ENCODE peak calls at places on chromosome 2, in eight cellular contexts. S, P, L, Y, A, J, D and H are unnamed samples.

GRCh38 chr2:24543252-24543651 is 52.2 kb downstream of the NCOA1 start:
- DNase-seq in Y (no peak), A (no peak), L (no peak), D (no peak), P (no peak), J (no peak), S (no peak), H (no peak)

GRCh38 chr2:143684731-143685364 is 555.6 kb downstream of the ARHGAP15 start:
- DNase-seq in D (no peak), J (no peak), P (no peak), L (no peak), Y (no peak), A (no peak), S (no peak), H (no peak)

GRCh38 chr2:232349546-232349945 is 29.0 kb upstream of the ALPP start:
- DNase-seq in P (no peak), D (no peak), J (no peak), S (no peak), Y (peak), A (no peak), L (no peak), H (peak)

GRCh38 chr2:110166246-110166645 is 38.6 kb downstream of the NPHP1 start:
- DNase-seq in A (no peak), S (no peak), Y (no peak), P (no peak), J (no peak), L (no peak), D (no peak), H (no peak)

GRCh38 chr2:28583899-28584553 is 88.2 kb downstream of the PLB1 start:
- DNase-seq in P (no peak), A (peak), L (peak), J (peak), D (peak), Y (peak), S (peak), H (peak)

GRCh38 chr2:45585267-45585861 is 25.7 kb downstream of the SRBD1 start:
- DNase-seq in L (no peak), D (no peak), Y (no peak), S (no peak), P (no peak), A (peak), J (peak), H (no peak)

GRCh38 chr2:16962459-16962858 is 296.8 kb upstream of the CYRIA start:
- DNase-seq in A (no peak), S (no peak), L (no peak), J (no peak), D (no peak), Y (no peak), P (no peak), H (no peak)

GRCh38 chr2:3519255-3520190 is at the start of gene ADI1:
- DNase-seq in J (peak), A (peak), P (peak), Y (peak), D (peak), L (peak), S (peak), H (peak)

DNA sequence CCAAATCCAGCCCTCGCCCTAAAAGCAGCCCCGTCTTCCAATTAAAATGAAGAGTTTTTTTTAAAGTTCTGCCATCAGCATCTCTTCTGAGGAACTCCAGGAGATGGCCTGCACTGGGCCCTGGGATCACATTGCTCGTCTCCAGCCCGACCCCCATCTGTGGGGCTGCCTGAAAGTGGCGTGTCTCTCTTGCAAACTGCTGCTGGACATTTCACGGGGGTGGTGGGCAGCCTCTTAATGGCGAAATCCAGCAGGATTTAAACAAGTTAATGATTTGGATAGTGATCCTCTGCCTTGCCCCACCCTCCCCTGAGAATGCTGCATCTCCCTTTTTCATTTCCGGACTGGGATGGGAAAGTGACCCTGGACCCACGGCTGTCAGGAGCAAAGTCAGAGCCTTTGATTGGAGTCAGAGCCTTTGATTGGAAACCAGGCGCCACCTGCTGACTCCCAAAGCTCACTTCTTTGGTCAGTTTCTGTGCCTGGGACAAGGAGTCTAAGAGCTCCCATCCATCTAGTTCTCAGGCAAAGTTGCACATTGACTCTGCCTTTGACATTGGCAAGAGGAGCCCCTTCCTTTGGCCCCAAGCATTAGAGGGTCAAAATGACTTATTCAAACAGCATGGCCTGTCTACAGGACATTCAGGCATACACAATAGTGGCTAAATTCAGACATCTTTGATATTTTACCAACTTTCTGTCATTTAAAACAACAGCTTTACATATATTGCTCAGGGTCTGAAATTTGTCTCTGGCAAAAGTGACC is 155.2 kb downstream of the SH3BP4 start:
- DNase-seq in J (peak), D (peak), Y (peak), S (peak), L (peak), P (peak), A (peak), H (peak)
- TF ChIP-seq CTCF in J (peak), D (peak), Y (no peak), S (peak), L (peak), P (peak), A (peak), H (peak)

DNA sequence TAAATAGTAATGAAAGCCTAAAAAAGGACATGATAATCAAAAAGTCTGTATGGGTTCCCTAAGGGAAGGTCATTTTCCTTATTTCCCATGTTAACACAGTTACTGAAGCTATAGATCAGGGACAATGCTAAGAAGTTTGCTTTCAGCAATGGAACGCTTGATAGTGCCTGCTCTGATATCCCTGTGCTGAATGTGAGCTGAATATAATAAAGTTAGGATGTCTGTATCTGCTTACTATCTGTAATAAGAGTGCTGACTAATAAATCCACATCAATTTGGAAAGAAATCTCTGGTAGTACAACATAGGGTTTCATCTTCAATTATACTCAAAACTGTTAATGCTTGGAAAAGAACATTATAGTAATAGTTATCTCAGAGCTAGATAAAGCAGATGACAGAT is 25.8 kb downstream of the TTC21B start:
- DNase-seq in A (no peak), S (no peak), Y (no peak), L (no peak), P (no peak), D (no peak), J (no peak), H (no peak)
- TF ChIP-seq POLR2A in A (no peak), S (no peak), Y (no peak), L (no peak), P (no peak), D (no peak), J (no peak), H (no peak)

GRCh38 chr2:227415538-227416424 is 28.0 kb upstream of the SCYGR1 start:
- DNase-seq in Y (peak), L (peak), A (peak), D (no peak), S (no peak), P (peak), J (peak), H (no peak)

GRCh38 chr2:227420063-227421052 is 32.6 kb upstream of the SCYGR1 start:
- DNase-seq in S (no peak), P (no peak), L (no peak), A (no peak), Y (no peak), J (no peak), D (no peak), H (no peak)

GRCh38 chr2:227414846-227415245 is 27.1 kb upstream of the SCYGR1 start:
- DNase-seq in S (no peak), Y (no peak), P (no peak), D (no peak), L (no peak), A (no peak), J (no peak), H (no peak)

GRCh38 chr2:227413371-227413770 is 25.6 kb upstream of the SCYGR1 start:
- DNase-seq in P (no peak), S (no peak), A (no peak), J (no peak), Y (no peak), L (no peak), D (peak), H (no peak)

DNA sequence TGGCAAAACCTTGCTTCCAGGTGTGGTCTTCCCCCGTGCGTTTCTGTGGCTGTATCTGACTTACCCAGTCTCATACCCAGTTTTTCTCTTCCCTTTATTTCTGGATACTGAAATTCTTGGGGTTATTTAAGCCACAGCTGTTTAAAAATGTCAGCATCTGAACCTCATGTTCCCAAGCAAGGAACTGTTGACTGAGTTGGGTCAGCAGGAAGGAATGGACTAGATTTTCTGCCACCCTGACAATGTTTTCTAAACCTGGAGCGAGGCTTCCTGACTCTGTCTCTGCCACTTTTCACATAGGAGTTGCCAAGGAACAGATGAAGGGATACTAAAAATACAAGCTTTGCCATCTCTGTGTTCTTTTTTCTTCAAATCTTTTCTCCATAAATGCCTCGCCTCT is 28.9 kb upstream of the SCYGR1 start:
- DNase-seq in S (no peak), D (no peak), Y (no peak), A (no peak), J (no peak), L (no peak), P (no peak), H (no peak)
- TF ChIP-seq CTCF in S (no peak), D (no peak), Y (no peak), A (no peak), J (no peak), L (no peak), P (no peak), H (no peak)

GRCh38 chr2:20998972-20999905 is 44.6 kb downstream of the APOB start:
- DNase-seq in L (no peak), P (no peak), S (no peak), D (no peak), A (no peak), Y (no peak), J (no peak), H (no peak)

GRCh38 chr2:21001988-21002813 is 41.7 kb downstream of the APOB start:
- DNase-seq in P (no peak), S (no peak), L (no peak), J (no peak), D (no peak), A (no peak), Y (no peak), H (no peak)

GRCh38 chr2:21001225-21001946 is 42.5 kb downstream of the APOB start:
- DNase-seq in J (no peak), P (no peak), A (no peak), L (no peak), S (no peak), Y (no peak), D (no peak), H (no peak)

GRCh38 chr2:20997953-20998722 is 45.7 kb downstream of the APOB start:
- DNase-seq in J (no peak), D (no peak), S (no peak), L (no peak), P (no peak), A (no peak), Y (no peak), H (no peak)

DNA sequence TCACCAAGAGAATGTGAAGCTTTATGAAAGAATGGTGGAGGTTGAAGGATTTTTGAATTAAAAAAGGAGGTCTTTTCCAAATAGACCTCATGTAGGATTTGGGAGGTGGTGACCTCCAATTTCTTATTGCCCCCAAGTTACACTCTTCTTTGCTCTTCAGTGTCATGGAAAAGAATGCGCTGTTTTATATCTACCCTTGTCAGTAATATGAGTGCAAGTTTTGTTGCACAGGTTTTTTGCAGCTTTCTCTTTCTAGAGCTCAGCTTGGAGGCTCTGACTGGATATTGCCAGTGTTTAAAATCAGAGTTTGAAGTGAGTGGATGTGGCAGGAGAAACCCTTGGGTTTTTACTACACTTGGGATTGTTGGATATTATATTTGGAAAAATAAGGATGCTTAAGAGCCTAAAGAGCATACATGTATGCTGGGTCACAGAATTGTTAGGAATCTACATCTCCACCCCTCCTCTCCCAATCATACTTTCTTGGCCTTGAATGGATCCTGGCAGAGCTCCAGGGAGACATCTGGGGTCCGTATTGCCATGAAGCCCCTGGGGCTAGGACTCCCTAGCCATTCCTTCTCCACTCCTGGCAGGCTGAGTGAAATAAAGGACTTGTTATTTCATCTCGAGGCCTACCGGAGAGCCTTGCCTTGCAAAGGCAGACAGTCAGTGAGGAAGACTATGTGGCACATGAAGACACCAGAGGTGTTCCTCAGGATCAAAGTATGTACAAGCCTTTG is 43.8 kb downstream of the APOB start:
- DNase-seq in L (no peak), S (no peak), J (peak), D (no peak), Y (no peak), P (no peak), A (no peak), H (no peak)
- TF ChIP-seq POLR2A in L (no peak), S (no peak), J (no peak), D (no peak), Y (no peak), P (no peak), A (no peak), H (no peak)

GRCh38 chr2:199988176-199988575 is 32.8 kb downstream of the MAIP1 start:
- DNase-seq in P (no peak), J (no peak), D (no peak), A (peak), S (no peak), L (no peak), Y (no peak), H (no peak)
- TF ChIP-seq CTCF in P (no peak), J (no peak), D (no peak), A (no peak), S (no peak), L (no peak), Y (no peak), H (no peak)

GRCh38 chr2:182186132-182186735 is 200.6 kb downstream of the PPP1R1C start:
- DNase-seq in D (no peak), A (peak), J (peak), L (no peak), S (no peak), Y (no peak), P (no peak), H (no peak)
- TF ChIP-seq POLR2A in D (no peak), A (no peak), J (no peak), L (no peak), S (no peak), Y (no peak), P (no peak), H (no peak)

GRCh38 chr2:157592983-157593382 is 35.7 kb downstream of the ACVR1C start:
- DNase-seq in J (no peak), P (no peak), D (no peak), S (no peak), Y (no peak), A (peak), L (no peak), H (no peak)
- TF ChIP-seq CTCF in J (peak), P (peak), D (no peak), S (no peak), Y (no peak), A (no peak), L (no peak), H (no peak)

DNA sequence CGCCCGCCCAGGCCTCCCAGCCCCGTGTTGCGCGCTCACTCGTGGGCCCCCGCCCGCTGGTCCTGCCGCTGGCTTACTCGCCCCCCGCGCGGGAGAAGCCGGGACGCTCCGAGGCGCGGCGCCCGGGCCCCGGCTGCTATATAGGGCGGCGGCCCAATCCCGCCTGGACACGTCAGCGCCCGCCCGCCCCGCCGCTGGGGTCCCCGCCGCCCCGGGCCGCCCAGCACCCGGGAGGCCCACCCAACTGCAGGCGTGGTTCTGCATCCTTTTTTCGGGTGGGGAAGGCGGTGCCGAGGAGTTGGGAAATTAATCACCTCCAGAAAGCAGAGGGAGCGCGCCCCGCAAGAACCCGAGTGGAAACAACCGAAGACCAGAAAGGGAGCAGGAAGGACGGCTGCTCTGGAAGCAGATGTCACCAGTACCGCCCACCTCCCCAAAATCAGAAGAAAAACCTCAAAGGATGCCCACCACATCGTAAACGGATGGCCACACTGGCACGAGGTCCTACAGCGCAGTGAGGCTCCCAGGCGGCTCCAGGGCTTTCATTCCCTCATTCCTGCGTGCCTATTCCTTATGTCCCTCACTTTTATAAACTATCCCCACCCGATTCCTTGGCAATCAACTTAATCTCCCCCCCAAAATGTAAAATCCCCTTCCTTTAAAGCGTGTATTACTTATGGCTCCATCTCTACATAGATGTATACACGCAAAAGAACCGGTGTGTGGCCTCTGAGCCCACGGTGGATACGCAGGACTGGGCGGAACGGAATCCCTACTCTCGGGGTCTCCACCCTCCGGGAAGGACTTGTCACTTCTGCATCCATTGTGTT is 42.5 kb downstream of the HDLBP start:
- DNase-seq in Y (peak), A (peak), P (peak), D (peak), J (no peak), S (peak), L (peak), H (peak)
- TF ChIP-seq POLR2A in Y (no peak), A (peak), P (peak), D (no peak), J (peak), S (peak), L (no peak), H (peak)